ENCODE peak calls at places on chromosome 16, in ten cellular contexts. R is heart right ventricle; C is uterus; F is right lobe of liver; U is hepatocyte; W is stomach; L is heart left ventricle; J is tibial nerve; Y is CD8-positive, alpha-beta T cell; A is HCT116. M is an unnamed sample. For H3K36me3, the result is how much of the 10 kb centered on the place peaks cover.

GRCh38 chr16:88561485-88562369 is 8.5 kb upstream of the ZC3H18 start:
- DNase-seq in W (peak), C (peak), F (peak), A (peak), L (peak), J (peak), Y (peak), R (peak), U (peak), M (peak)

GRCh38 chr16:77551352-77551751 is 116.5 kb upstream of the ADAMTS18 start:
- DNase-seq in A (no peak), W (no peak), R (no peak), L (no peak), C (no peak), F (no peak), U (no peak), Y (no peak), J (no peak), M (no peak)

GRCh38 chr16:56294599-56294998 is 103.3 kb downstream of the GNAO1 start:
- DNase-seq in W (no peak), C (no peak), U (no peak), J (no peak), A (no peak), L (no peak), R (no peak), Y (no peak), F (no peak), M (peak)

GRCh38 chr16:84138824-84139627 is 6.0 kb downstream of the HSDL1 start:
- DNase-seq in J (no peak), C (no peak), W (peak), U (peak), Y (no peak), L (no peak), F (no peak), A (peak), R (peak), M (no peak)

GRCh38 chr16:51641191-51641765 is 490.2 kb upstream of the SALL1 start:
- DNase-seq in F (no peak), C (no peak), U (no peak), W (no peak), Y (no peak), L (no peak), A (no peak), R (no peak), J (no peak), M (no peak)

GRCh38 chr16:15507299-15507958 is 73.0 kb downstream of the BMERB1 start:
- DNase-seq in F (no peak), L (no peak), J (peak), W (no peak), U (no peak), Y (no peak), A (no peak), C (no peak), R (no peak), M (no peak)

GRCh38 chr16:27246439-27246838 is 22.1 kb downstream of the NSMCE1 start:
- DNase-seq in Y (no peak), A (no peak), J (no peak), W (no peak), F (no peak), U (no peak), C (no peak), R (no peak), L (no peak), M (no peak)

GRCh38 chr16:4682616-4683254 is 10.6 kb upstream of the NUDT16L1 start:
- DNase-seq in F (peak), A (no peak), R (no peak), Y (no peak), J (no peak), U (no peak), C (no peak), L (no peak), W (peak), M (peak)

GRCh38 chr16:88363239-88363891 is 19.4 kb upstream of the ZNF469 start:
- DNase-seq in F (no peak), W (no peak), R (no peak), U (no peak), C (no peak), J (no peak), A (no peak), L (no peak), Y (no peak), M (no peak)

GRCh38 chr16:61148930-61149329 is 887.3 kb downstream of the CDH8 start:
- DNase-seq in U (no peak), R (no peak), W (no peak), J (no peak), L (no peak), F (no peak), Y (no peak), C (no peak), A (no peak), M (no peak)
- TF ChIP-seq CTCF in U (no peak), R (no peak), W (no peak), J (no peak), L (no peak), F (no peak), Y (no peak), C (no peak), A (no peak), M (no peak)

GRCh38 chr16:86496929-86497381 is 13.4 kb upstream of the FOXF1 start:
- DNase-seq in R (no peak), J (no peak), A (no peak), C (no peak), F (no peak), U (no peak), L (no peak), W (no peak), Y (no peak), M (no peak)
- H3K4me3 ChIP-seq in R (no peak), J (no peak), A (no peak), C (no peak), F (no peak), U (peak), L (no peak), W (peak), Y (no peak), M (no peak)

GRCh38 chr16:68356249-68356918 is 45.6 kb downstream of the PRMT7 start:
- DNase-seq in C (no peak), Y (peak), U (no peak), R (no peak), W (no peak), J (no peak), F (peak), A (no peak), L (no peak), M (no peak)
- H3K36me3 ChIP-seq in C (under half), Y (under half), U (under half), R (under half), W (half or more), J (half or more), F (under half), A (under half), L (under half), M (under half)

GRCh38 chr16:2974319-2975056 is 5.3 kb downstream of the PAQR4 start:
- DNase-seq in C (no peak), Y (no peak), W (no peak), F (no peak), J (no peak), L (no peak), U (no peak), A (no peak), R (no peak), M (no peak)
- TF ChIP-seq CTCF in C (no peak), Y (no peak), W (no peak), F (no peak), J (no peak), L (no peak), U (no peak), A (no peak), R (no peak), M (no peak)

GRCh38 chr16:24851700-24852099 is 5.9 kb downstream of the SLC5A11 start:
- DNase-seq in C (no peak), U (no peak), A (no peak), L (no peak), J (no peak), W (no peak), R (no peak), Y (no peak), F (no peak), M (peak)
- H3K4me3 ChIP-seq in C (no peak), U (no peak), A (no peak), L (no peak), J (no peak), W (no peak), R (no peak), Y (no peak), F (no peak), M (no peak)

GRCh38 chr16:85623997-85624601 is 11.0 kb downstream of the GSE1 start:
- DNase-seq in W (no peak), J (no peak), C (no peak), L (no peak), F (no peak), U (no peak), A (no peak), Y (no peak), R (no peak), M (no peak)

GRCh38 chr16:85623250-85623649 is 10.1 kb downstream of the GSE1 start:
- DNase-seq in Y (no peak), J (no peak), R (no peak), A (no peak), U (no peak), L (no peak), C (no peak), F (no peak), W (no peak), M (no peak)

GRCh38 chr16:85624646-85625045 is 11.5 kb downstream of the GSE1 start:
- DNase-seq in L (no peak), C (no peak), F (no peak), R (no peak), U (no peak), A (no peak), W (no peak), J (no peak), Y (no peak), M (no peak)

GRCh38 chr16:85621698-85622433 is 8.7 kb downstream of the GSE1 start:
- DNase-seq in A (no peak), L (no peak), J (no peak), R (no peak), C (no peak), W (peak), Y (no peak), U (peak), F (no peak), M (no peak)

DNA sequence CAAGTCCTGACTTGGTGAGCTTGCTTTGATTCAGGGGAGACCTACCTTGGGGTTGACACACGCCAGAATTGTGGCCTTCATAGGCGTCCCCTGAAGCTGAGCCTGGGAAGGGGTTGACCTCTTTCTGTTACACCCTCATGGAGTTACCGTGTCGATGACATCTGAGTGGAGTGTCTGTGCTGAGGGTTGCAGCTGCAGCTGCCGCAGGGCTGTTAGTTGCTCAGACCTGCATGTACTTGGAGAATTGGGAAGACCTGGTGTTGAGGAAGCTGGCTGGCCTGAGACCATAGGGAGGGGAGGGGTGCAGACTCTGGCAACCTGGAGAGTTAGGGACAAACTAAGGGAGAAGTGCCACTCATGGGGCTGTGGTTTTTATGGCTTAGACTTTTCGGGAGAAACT is 9.6 kb downstream of the GSE1 start:
- DNase-seq in L (no peak), W (no peak), A (no peak), Y (no peak), F (no peak), U (no peak), J (no peak), C (no peak), R (no peak), M (peak)
- H3K36me3 ChIP-seq in L (under half), W (under half), A (under half), Y (under half), F (under half), U (under half), J (under half), C (under half), R (under half), M (under half)

M was measured in bronchial epithelial cell.